ENCODE peak calls at places on chromosome 12, in seven cellular contexts. One of them, this sample, is unnamed.

GRCh38 chr12:123954647-123955350 is 17.8 kb downstream of the CCDC92 start:
- DNase-seq in PC-3: no peak
- DNase-seq in neural progenitor cell: no peak
- DNase-seq in GM23248: no peak
- DNase-seq in HCT116: no peak
- DNase-seq in MM.1S: no peak
- DNase-seq in hepatocyte: no peak
- DNase-seq in this sample: no peak

GRCh38 chr12:97960741-97961608 is 498.4 kb downstream of the RMST start:
- DNase-seq in PC-3: peak
- DNase-seq in neural progenitor cell: peak
- DNase-seq in GM23248: no peak
- DNase-seq in HCT116: peak
- DNase-seq in MM.1S: peak
- DNase-seq in hepatocyte: peak
- DNase-seq in this sample: peak

GRCh38 chr12:22935090-22935489 is 310.1 kb downstream of the ETNK1 start:
- DNase-seq in PC-3: no peak
- DNase-seq in neural progenitor cell: no peak
- DNase-seq in GM23248: peak
- DNase-seq in HCT116: no peak
- DNase-seq in MM.1S: no peak
- DNase-seq in hepatocyte: no peak
- DNase-seq in this sample: peak

GRCh38 chr12:94648578-94648977 is 1.8 kb downstream of the TMCC3 start:
- DNase-seq in PC-3: peak
- DNase-seq in neural progenitor cell: no peak
- DNase-seq in GM23248: peak
- DNase-seq in HCT116: no peak
- DNase-seq in MM.1S: no peak
- DNase-seq in hepatocyte: no peak
- DNase-seq in this sample: no peak

GRCh38 chr12:65822732-65823480 is 1.4 kb upstream of the HMGA2 start:
- DNase-seq in PC-3: peak
- DNase-seq in neural progenitor cell: peak
- DNase-seq in GM23248: peak
- DNase-seq in HCT116: peak
- DNase-seq in MM.1S: no peak
- DNase-seq in hepatocyte: peak
- DNase-seq in this sample: peak

GRCh38 chr12:118404876-118405521 is 28.6 kb downstream of the SUDS3 start:
- DNase-seq in PC-3: peak
- DNase-seq in neural progenitor cell: peak
- DNase-seq in GM23248: peak
- DNase-seq in HCT116: peak
- DNase-seq in MM.1S: peak
- DNase-seq in hepatocyte: peak
- DNase-seq in this sample: peak

GRCh38 chr12:93563807-93564538 is 8.5 kb upstream of the SOCS2 start:
- DNase-seq in PC-3: peak
- DNase-seq in neural progenitor cell: peak
- DNase-seq in GM23248: peak
- DNase-seq in HCT116: peak
- DNase-seq in MM.1S: peak
- DNase-seq in hepatocyte: peak
- DNase-seq in this sample: peak

GRCh38 chr12:122947352-122947792 is 18.9 kb downstream of the ABCB9 start:
- DNase-seq in PC-3: no peak
- DNase-seq in neural progenitor cell: no peak
- DNase-seq in GM23248: peak
- DNase-seq in HCT116: no peak
- DNase-seq in MM.1S: no peak
- DNase-seq in hepatocyte: no peak
- DNase-seq in this sample: no peak

GRCh38 chr12:100399095-100399494 is 42.2 kb downstream of the SLC17A8 start:
- DNase-seq in PC-3: no peak
- DNase-seq in neural progenitor cell: no peak
- DNase-seq in GM23248: no peak
- DNase-seq in HCT116: no peak
- DNase-seq in MM.1S: no peak
- DNase-seq in hepatocyte: no peak
- DNase-seq in this sample: no peak

GRCh38 chr12:130764073-130764472 is 48.0 kb upstream of the RIMBP2 start:
- DNase-seq in PC-3: peak
- DNase-seq in neural progenitor cell: no peak
- DNase-seq in GM23248: peak
- DNase-seq in HCT116: peak
- DNase-seq in MM.1S: no peak
- DNase-seq in hepatocyte: no peak
- DNase-seq in this sample: no peak

GRCh38 chr12:117333331-117334000 is 28.0 kb downstream of the NOS1 start:
- DNase-seq in PC-3: no peak
- DNase-seq in neural progenitor cell: no peak
- DNase-seq in GM23248: no peak
- DNase-seq in HCT116: no peak
- DNase-seq in MM.1S: no peak
- DNase-seq in hepatocyte: no peak
- DNase-seq in this sample: no peak
- H3K4me3 ChIP-seq in PC-3: no peak
- H3K4me3 ChIP-seq in neural progenitor cell: no peak
- H3K4me3 ChIP-seq in GM23248: no peak
- H3K4me3 ChIP-seq in HCT116: no peak
- H3K4me3 ChIP-seq in MM.1S: no peak
- H3K4me3 ChIP-seq in hepatocyte: no peak
- H3K4me3 ChIP-seq in this sample: no peak

GRCh38 chr12:126681676-126682075 is 1585.3 kb upstream of the TMEM132C start:
- DNase-seq in PC-3: no peak
- DNase-seq in neural progenitor cell: peak
- DNase-seq in GM23248: no peak
- DNase-seq in HCT116: no peak
- DNase-seq in MM.1S: no peak
- DNase-seq in hepatocyte: no peak
- DNase-seq in this sample: peak

GRCh38 chr12:126688556-126688955 is 1578.4 kb upstream of the TMEM132C start:
- DNase-seq in PC-3: no peak
- DNase-seq in neural progenitor cell: no peak
- DNase-seq in GM23248: no peak
- DNase-seq in HCT116: no peak
- DNase-seq in MM.1S: no peak
- DNase-seq in hepatocyte: no peak
- DNase-seq in this sample: no peak

GRCh38 chr12:126685636-126686035 is 1581.3 kb upstream of the TMEM132C start:
- DNase-seq in PC-3: no peak
- DNase-seq in neural progenitor cell: no peak
- DNase-seq in GM23248: no peak
- DNase-seq in HCT116: no peak
- DNase-seq in MM.1S: no peak
- DNase-seq in hepatocyte: no peak
- DNase-seq in this sample: no peak

GRCh38 chr12:126684703-126685102 is 1582.3 kb upstream of the TMEM132C start:
- DNase-seq in PC-3: no peak
- DNase-seq in neural progenitor cell: no peak
- DNase-seq in GM23248: no peak
- DNase-seq in HCT116: no peak
- DNase-seq in MM.1S: no peak
- DNase-seq in hepatocyte: no peak
- DNase-seq in this sample: no peak
- TF ChIP-seq EZH2 in PC-3: no peak
- TF ChIP-seq EZH2 in neural progenitor cell: no peak
- TF ChIP-seq EZH2 in GM23248: no peak
- TF ChIP-seq EZH2 in HCT116: no peak
- TF ChIP-seq EZH2 in MM.1S: no peak
- TF ChIP-seq EZH2 in hepatocyte: no peak
- TF ChIP-seq EZH2 in this sample: no peak

DNA sequence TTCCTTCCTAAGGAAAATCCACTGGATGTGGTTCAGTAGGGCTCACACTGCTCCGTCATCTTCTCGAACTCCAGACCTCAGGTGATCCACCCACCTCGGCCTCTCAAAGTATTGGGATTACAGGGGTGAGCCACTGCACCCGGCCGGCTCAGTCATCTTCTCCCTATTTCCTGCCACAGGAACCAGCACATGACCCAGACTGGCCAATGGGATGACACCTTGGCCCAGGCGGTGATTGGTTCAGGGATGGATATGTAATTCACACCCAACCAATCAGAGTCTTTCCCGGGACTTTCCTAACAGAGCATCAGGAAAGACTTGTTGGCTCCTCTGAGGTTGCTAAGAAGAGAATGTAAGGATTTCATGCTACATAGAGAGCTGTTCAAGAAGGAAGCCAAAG is 19.2 kb upstream of the C12orf76 start:
- DNase-seq in PC-3: no peak
- DNase-seq in neural progenitor cell: no peak
- DNase-seq in GM23248: no peak
- DNase-seq in HCT116: no peak
- DNase-seq in MM.1S: no peak
- DNase-seq in hepatocyte: no peak
- DNase-seq in this sample: no peak
- TF ChIP-seq EZH2phosphoT487 in PC-3: no peak
- TF ChIP-seq EZH2phosphoT487 in neural progenitor cell: no peak
- TF ChIP-seq EZH2phosphoT487 in GM23248: no peak
- TF ChIP-seq EZH2phosphoT487 in HCT116: no peak
- TF ChIP-seq EZH2phosphoT487 in MM.1S: no peak
- TF ChIP-seq EZH2phosphoT487 in hepatocyte: no peak
- TF ChIP-seq EZH2phosphoT487 in this sample: no peak

GRCh38 chr12:112011685-112012084 is 1.3 kb downstream of the TMEM116 start:
- DNase-seq in PC-3: no peak
- DNase-seq in neural progenitor cell: no peak
- DNase-seq in GM23248: no peak
- DNase-seq in HCT116: no peak
- DNase-seq in MM.1S: no peak
- DNase-seq in hepatocyte: no peak
- DNase-seq in this sample: no peak
- H3K4me3 ChIP-seq in PC-3: peak
- H3K4me3 ChIP-seq in neural progenitor cell: peak
- H3K4me3 ChIP-seq in GM23248: peak
- H3K4me3 ChIP-seq in HCT116: peak
- H3K4me3 ChIP-seq in MM.1S: no peak
- H3K4me3 ChIP-seq in hepatocyte: no peak
- H3K4me3 ChIP-seq in this sample: peak

GRCh38 chr12:128267651-128268347 is 829 bp downstream of the TMEM132C start:
- DNase-seq in PC-3: no peak
- DNase-seq in neural progenitor cell: peak
- DNase-seq in GM23248: no peak
- DNase-seq in HCT116: no peak
- DNase-seq in MM.1S: no peak
- DNase-seq in hepatocyte: peak
- DNase-seq in this sample: peak
- TF ChIP-seq EZH2 in PC-3: no peak
- TF ChIP-seq EZH2 in neural progenitor cell: peak
- TF ChIP-seq EZH2 in GM23248: peak
- TF ChIP-seq EZH2 in HCT116: no peak
- TF ChIP-seq EZH2 in MM.1S: no peak
- TF ChIP-seq EZH2 in hepatocyte: peak
- TF ChIP-seq EZH2 in this sample: peak

DNA sequence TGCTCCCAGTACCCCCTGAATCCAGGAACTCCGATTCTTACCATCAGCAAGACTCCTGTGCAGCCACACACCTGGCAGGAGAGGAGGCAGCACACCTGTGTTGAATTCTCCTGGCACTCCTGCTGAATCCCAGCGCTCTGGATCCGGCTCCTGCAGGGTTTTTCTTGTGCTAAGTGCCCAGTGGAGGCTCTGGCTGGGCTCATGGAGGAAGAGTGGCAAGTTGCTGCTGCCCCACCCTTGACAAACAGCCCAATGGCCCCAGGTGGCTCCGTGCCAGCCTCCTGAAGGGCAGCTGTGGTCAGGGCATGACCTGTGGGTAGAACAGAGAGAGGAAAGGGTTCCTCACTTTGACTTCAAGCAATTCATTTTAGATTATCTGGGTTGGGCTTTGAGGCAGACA is 20.0 kb downstream of the CRACR2A start:
- DNase-seq in PC-3: peak
- DNase-seq in neural progenitor cell: no peak
- DNase-seq in GM23248: no peak
- DNase-seq in HCT116: no peak
- DNase-seq in MM.1S: no peak
- DNase-seq in hepatocyte: no peak
- DNase-seq in this sample: peak
- TF ChIP-seq EZH2phosphoT487 in PC-3: no peak
- TF ChIP-seq EZH2phosphoT487 in neural progenitor cell: no peak
- TF ChIP-seq EZH2phosphoT487 in GM23248: no peak
- TF ChIP-seq EZH2phosphoT487 in HCT116: no peak
- TF ChIP-seq EZH2phosphoT487 in MM.1S: no peak
- TF ChIP-seq EZH2phosphoT487 in hepatocyte: no peak
- TF ChIP-seq EZH2phosphoT487 in this sample: no peak

GRCh38 chr12:106127289-106128126 is 11.2 kb downstream of the NUAK1 start:
- DNase-seq in PC-3: peak
- DNase-seq in neural progenitor cell: no peak
- DNase-seq in GM23248: peak
- DNase-seq in HCT116: no peak
- DNase-seq in MM.1S: no peak
- DNase-seq in hepatocyte: no peak
- DNase-seq in this sample: no peak
- H3K4me3 ChIP-seq in PC-3: no peak
- H3K4me3 ChIP-seq in neural progenitor cell: no peak
- H3K4me3 ChIP-seq in GM23248: no peak
- H3K4me3 ChIP-seq in HCT116: no peak
- H3K4me3 ChIP-seq in MM.1S: no peak
- H3K4me3 ChIP-seq in hepatocyte: no peak
- H3K4me3 ChIP-seq in this sample: no peak

DNA sequence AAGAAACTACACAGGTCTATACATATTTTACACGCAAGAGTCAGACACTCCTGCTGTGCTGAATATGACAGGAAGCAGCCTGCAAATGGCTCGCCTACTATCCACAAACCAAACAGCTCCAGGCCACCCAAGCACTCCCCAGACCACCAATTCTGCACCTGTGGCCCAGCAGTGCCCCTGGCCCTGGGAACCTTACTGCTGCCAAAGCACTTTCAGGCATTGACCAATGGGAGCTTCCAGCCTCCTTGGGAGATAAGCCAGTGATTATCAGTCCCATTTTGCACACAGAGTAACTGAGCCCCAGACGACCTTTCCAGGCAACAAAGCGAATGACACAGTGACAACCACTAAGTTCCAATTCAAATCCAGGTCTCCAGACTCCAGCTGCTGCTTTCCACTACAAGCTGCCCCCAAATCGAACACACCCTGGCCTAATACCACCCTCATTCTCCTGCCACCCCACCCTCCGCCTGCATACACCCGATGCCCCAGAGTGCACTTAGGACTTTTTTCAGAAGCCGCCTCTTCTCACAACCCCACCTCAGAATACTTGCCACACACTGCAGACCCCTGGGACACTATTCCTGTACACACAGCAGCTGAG is 126.2 kb upstream of the PRMT8 start:
- DNase-seq in PC-3: no peak
- DNase-seq in neural progenitor cell: no peak
- DNase-seq in GM23248: no peak
- DNase-seq in HCT116: no peak
- DNase-seq in MM.1S: no peak
- DNase-seq in hepatocyte: no peak
- DNase-seq in this sample: no peak
- TF ChIP-seq EZH2 in PC-3: no peak
- TF ChIP-seq EZH2 in neural progenitor cell: no peak
- TF ChIP-seq EZH2 in GM23248: no peak
- TF ChIP-seq EZH2 in HCT116: no peak
- TF ChIP-seq EZH2 in MM.1S: no peak
- TF ChIP-seq EZH2 in hepatocyte: no peak
- TF ChIP-seq EZH2 in this sample: no peak